ENCODE peak calls at places on chromosome 19, in eight cellular contexts. K is GDM1, F is choroid plexus epithelial cell, X is EL, L is GM13977, Y is DMS153, G is neural progenitor cell, I is left kidney. O is an unnamed sample.

GRCh38 chr19:18626906-18627305 is 9.9 kb upstream of the KLHL26 start:
- DNase-seq in F (peak; percentile 60), I (no peak), K (no peak), L (no peak), X (no peak), Y (no peak), G (no peak), O (no peak)

GRCh38 chr19:49020931-49021895 is 2.9 kb downstream of the CGB3 start:
- DNase-seq in G (no peak), F (peak; percentile 44), K (no peak), L (peak; percentile 54), Y (no peak), X (peak; percentile 72), I (peak; percentile 76), O (no peak)

GRCh38 chr19:48487944-48488343 is 18.8 kb downstream of the CYTH2 start:
- DNase-seq in I (no peak), G (no peak), L (no peak), Y (no peak), K (no peak), F (no peak), X (peak; percentile 92), O (no peak)

GRCh38 chr19:1992759-1993260 is 22.7 kb downstream of the BTBD2 start:
- DNase-seq in L (no peak), K (no peak), X (no peak), F (no peak), G (peak; percentile 37), I (no peak), Y (no peak), O (no peak)

GRCh38 chr19:50673118-50673517 is 23.9 kb downstream of the C19orf81 start:
- DNase-seq in X (no peak), K (no peak), Y (no peak), L (no peak), F (no peak), G (no peak), I (no peak), O (no peak)

GRCh38 chr19:57338798-57339378 is 12.2 kb upstream of the ZNF304 start:
- DNase-seq in Y (no peak), X (no peak), I (no peak), G (no peak), L (no peak), F (peak; percentile 21), K (no peak), O (no peak)

GRCh38 chr19:50269653-50270052 is 59.5 kb downstream of the KCNC3 start:
- DNase-seq in I (no peak), L (no peak), K (no peak), X (no peak), Y (no peak), F (no peak), G (no peak), O (no peak)

GRCh38 chr19:15244808-15245207 is 12.6 kb upstream of the EPHX3 start:
- DNase-seq in X (no peak), I (no peak), L (no peak), F (no peak), Y (no peak), G (no peak), K (no peak), O (no peak)

GRCh38 chr19:30173593-30174356 is 198.4 kb upstream of the ZNF536 start:
- DNase-seq in F (no peak), I (no peak), K (no peak), X (no peak), Y (no peak), G (no peak), L (no peak), O (no peak)

GRCh38 chr19:54561840-54562239 is 11.8 kb upstream of the LILRA2 start:
- DNase-seq in L (no peak), I (no peak), Y (peak; percentile 26), F (no peak), K (no peak), G (no peak), X (no peak), O (peak; percentile 29)

GRCh38 chr19:5914946-5915781 is 1.1 kb downstream of the CAPS start:
- DNase-seq in X (no peak), G (no peak), K (no peak), L (no peak), I (peak; percentile 91), F (no peak), Y (no peak), O (no peak)

GRCh38 chr19:33456845-33457220 is 64.8 kb downstream of the PEPD start:
- DNase-seq in I (no peak), Y (no peak), G (no peak), K (no peak), X (no peak), F (no peak), L (no peak), O (no peak)

GRCh38 chr19:45499196-45500180 is 1.2 kb downstream of the PPM1N start:
- DNase-seq in Y (peak; percentile 93), I (peak; percentile 66), L (peak; percentile 72), X (peak; percentile 56), G (peak; percentile 86), K (no peak), F (peak; percentile 54), O (peak; percentile 99)

GRCh38 chr19:18306209-18306902 is 16.5 kb downstream of the LSM4 start:
- DNase-seq in Y (no peak), F (no peak), I (no peak), K (no peak), G (no peak), X (no peak), L (no peak), O (no peak)

GRCh38 chr19:6087074-6087506 is 23.2 kb downstream of the RFX2 start:
- DNase-seq in G (peak; percentile 86), Y (peak; percentile 28), K (no peak), L (peak; percentile 72), X (no peak), F (no peak), I (peak; percentile 79), O (peak; percentile 28)

GRCh38 chr19:5891938-5892771 is 11.4 kb downstream of the NDUFA11 start:
- DNase-seq in X (peak; percentile 43), G (peak; percentile 89), Y (no peak), L (peak; percentile 64), K (no peak), F (peak; percentile 51), I (peak; percentile 91), O (peak; percentile 48)

GRCh38 chr19:45404557-45405434 is at the start of gene PPP1R13L:
- DNase-seq in X (peak; percentile 80), F (peak; percentile 85), Y (peak; percentile 81), L (peak; percentile 82), G (peak; percentile 86), K (no peak), I (peak; percentile 80), O (peak; percentile 95)

GRCh38 chr19:15829786-15830185 is 14.3 kb upstream of the OR10H1 start:
- DNase-seq in X (no peak), G (no peak), I (no peak), K (no peak), Y (no peak), F (no peak), L (no peak), O (no peak)

GRCh38 chr19:34184880-34185491 is 12.7 kb downstream of the LSM14A start:
- DNase-seq in I (no peak), X (no peak), F (peak; percentile 37), K (no peak), G (no peak), L (no peak), Y (no peak), O (no peak)

GRCh38 chr19:14700711-14701110 is 10.9 kb downstream of the ZNF333 start:
- DNase-seq in X (no peak), F (no peak), Y (no peak), L (no peak), I (no peak), G (no peak), K (no peak), O (no peak)

GRCh38 chr19:19628499-19629134 is 597 bp upstream of the LPAR2 start:
- DNase-seq in X (peak; percentile 64), K (no peak), F (peak; percentile 78), G (peak; percentile 95), I (peak; percentile 95), L (peak; percentile 79), Y (peak; percentile 31), O (peak; percentile 95)

GRCh38 chr19:21508198-21508597 is 2.8 kb downstream of the ZNF429 start:
- DNase-seq in F (no peak), X (no peak), G (no peak), K (no peak), I (no peak), L (no peak), Y (no peak), O (peak; percentile 13)

GRCh38 chr19:34667349-34668076 is 9.4 kb downstream of the SCGB2B2 start:
- DNase-seq in F (peak; percentile 47), X (peak; percentile 21), Y (peak; percentile 19), G (no peak), L (peak; percentile 15), I (no peak), K (no peak), O (no peak)

GRCh38 chr19:39110263-39110967 is 15.2 kb upstream of the PAK4 start:
- DNase-seq in Y (peak; percentile 8), I (peak; percentile 67), K (no peak), G (peak; percentile 74), L (peak; percentile 85), X (peak; percentile 40), F (peak; percentile 56), O (peak; percentile 76)

GRCh38 chr19:387777-388176 is 21.2 kb downstream of the C2CD4C start:
- DNase-seq in G (no peak), Y (no peak), F (no peak), K (no peak), X (no peak), L (no peak), I (no peak), O (no peak)

GRCh38 chr19:35202722-35203674 is 25.5 kb downstream of the FAM187B start:
- DNase-seq in G (peak; percentile 67), I (peak; percentile 41), Y (no peak), L (no peak), X (no peak), F (no peak), K (no peak), O (no peak)

GRCh38 chr19:29807870-29808405 is 3.9 kb upstream of the CCNE1 start:
- DNase-seq in G (no peak), K (no peak), Y (no peak), F (no peak), X (no peak), L (no peak), I (no peak), O (no peak)

GRCh38 chr19:32599736-32600157 is 18.8 kb downstream of the PDCD5 start:
- DNase-seq in K (no peak), X (peak; percentile 47), L (peak; percentile 67), Y (peak; percentile 27), G (peak; percentile 77), I (peak; percentile 66), F (peak; percentile 86), O (peak; percentile 81)

GRCh38 chr19:34430738-34431625 is 2.8 kb downstream of the UBA2 start:
- DNase-seq in X (peak; percentile 61), K (peak; percentile 18), L (peak; percentile 82), G (peak; percentile 66), F (peak; percentile 77), Y (no peak), I (peak; percentile 69), O (peak; percentile 64)

GRCh38 chr19:16266586-16266942 is 58.1 kb upstream of the KLF2 start:
- DNase-seq in X (no peak), L (no peak), K (no peak), F (no peak), I (no peak), Y (no peak), G (no peak), O (no peak)

GRCh38 chr19:40070058-40070457 is 14.0 kb upstream of the ZNF780B start:
- DNase-seq in X (no peak), K (no peak), F (no peak), L (no peak), I (no peak), Y (no peak), G (no peak), O (no peak)

GRCh38 chr19:51185868-51186215 is 39.0 kb upstream of the CD33 start:
- DNase-seq in F (no peak), I (no peak), L (no peak), Y (no peak), X (no peak), K (no peak), G (no peak), O (no peak)

GRCh38 chr19:4018140-4018613 is 10.6 kb downstream of the PIAS4 start:
- DNase-seq in F (no peak), X (no peak), G (no peak), Y (no peak), I (no peak), K (no peak), L (no peak), O (no peak)

O was measured in NCI-H82.